ENCODE peak calls at places on chromosomes 12 and 14, in four cellular contexts. Y is lung microvascular endothelial cell, O is MCF 10A, M is COR-L47. S is an unnamed sample.

GRCh38 chr12:129531004-129531403 is 372.8 kb downstream of the TMEM132D start:
- DNase-seq in M (peak), Y (no peak), O (peak), S (peak)

GRCh38 chr12:127054531-127054930 is 1212.4 kb upstream of the TMEM132C start:
- DNase-seq in Y (no peak), M (no peak), O (no peak), S (no peak)

GRCh38 chr14:99079061-99079727 is 192.8 kb downstream of the BCL11B start:
- DNase-seq in Y (no peak), O (no peak), M (no peak), S (no peak)

GRCh38 chr14:59483360-59483759 is 848 bp downstream of the L3HYPDH start:
- DNase-seq in Y (no peak), M (peak), O (peak), S (no peak)

GRCh38 chr12:71665109-71665476 is 992 bp downstream of the THAP2 start:
- DNase-seq in O (peak), M (no peak), Y (no peak), S (peak)

GRCh38 chr14:38553586-38553985 is 297.7 kb upstream of the CLEC14A start:
- DNase-seq in Y (no peak), O (no peak), M (no peak), S (no peak)

GRCh38 chr14:99481745-99482099 is 513 bp downstream of the CCNK start:
- DNase-seq in M (no peak), O (peak), Y (peak), S (no peak)

GRCh38 chr12:80681287-80681686 is 26.1 kb upstream of the MYF6 start:
- DNase-seq in O (no peak), M (no peak), Y (no peak), S (no peak)

GRCh38 chr14:89911018-89911919 is 43.3 kb downstream of the EFCAB11 start:
- DNase-seq in M (peak), Y (peak), O (peak), S (no peak)

GRCh38 chr14:93543766-93544165 is 113.0 kb downstream of the UNC79 start:
- DNase-seq in Y (peak), M (peak), O (peak), S (no peak)

GRCh38 chr14:24117179-24117578 is 2.4 kb upstream of the NRL start:
- DNase-seq in M (no peak), O (no peak), Y (no peak), S (no peak)

GRCh38 chr14:88321692-88322504 is 1.2 kb downstream of the KCNK10 start:
- DNase-seq in Y (no peak), O (no peak), M (no peak), S (peak)

GRCh38 chr14:49550284-49551184 is 35.6 kb downstream of the RPS29 start:
- DNase-seq in Y (peak), O (no peak), M (no peak), S (peak)